ENCODE peak calls at places on chromosome 20, in four cellular contexts. W is NT2/D1; A is CD8-positive, alpha-beta T cell; T is kidney tubule cell. K is an unnamed sample.

GRCh38 chr20:38452880-38453624 is 17.9 kb upstream of the SNHG17 start:
- DNase-seq in W (no peak), A (no peak), T (peak), K (no peak)

GRCh38 chr20:40675599-40676221 is 13.3 kb downstream of the MAFB start:
- DNase-seq in W (no peak), A (no peak), T (no peak), K (no peak)

GRCh38 chr20:51854912-51855311 is 52.6 kb upstream of the SALL4 start:
- DNase-seq in W (no peak), A (no peak), T (no peak), K (no peak)

GRCh38 chr20:50931048-50931305 is 260 bp downstream of the ADNP start:
- DNase-seq in W (no peak), A (no peak), T (no peak), K (no peak)

GRCh38 chr20:50305636-50306477 is 115.2 kb downstream of the CEBPB start:
- DNase-seq in W (no peak), A (no peak), T (no peak), K (no peak)

GRCh38 chr20:38804682-38805501 is 605 bp upstream of the PPP1R16B start:
- DNase-seq in W (peak), A (peak), T (no peak), K (peak)

GRCh38 chr20:31485450-31486339 is 10.6 kb downstream of the REM1 start:
- DNase-seq in W (no peak), A (no peak), T (no peak), K (no peak)

GRCh38 chr20:3572151-3572550 is 91.0 kb downstream of the GFRA4 start:
- DNase-seq in W (no peak), A (no peak), T (no peak), K (no peak)

GRCh38 chr20:38617011-38617829 is 15.6 kb downstream of the ARHGAP40 start:
- DNase-seq in W (peak), A (no peak), T (peak), K (no peak)

GRCh38 chr20:31473331-31474096 is 1.4 kb downstream of the DEFB124 start:
- DNase-seq in W (no peak), A (no peak), T (no peak), K (no peak)

GRCh38 chr20:40966516-40967185 is 62.0 kb upstream of the TOP1 start:
- DNase-seq in W (no peak), A (no peak), T (no peak), K (no peak)

GRCh38 chr20:10428008-10428407 is 6.0 kb downstream of the MKKS start:
- DNase-seq in W (no peak), A (no peak), T (no peak), K (no peak)

GRCh38 chr20:24470782-24471582 is 1.6 kb downstream of the SYNDIG1 start:
- DNase-seq in W (no peak), A (no peak), T (no peak), K (no peak)

GRCh38 chr20:17626217-17627007 is 55.6 kb downstream of the RRBP1 start:
- DNase-seq in W (no peak), A (no peak), T (no peak), K (no peak)

GRCh38 chr20:62123450-62124118 is 1.3 kb downstream of the LSM14B start:
- DNase-seq in W (no peak), A (no peak), T (peak), K (no peak)

GRCh38 chr20:62161347-62161746 is 17.8 kb downstream of the SS18L1 start:
- DNase-seq in W (no peak), A (no peak), T (peak), K (no peak)

GRCh38 chr20:41081276-41081814 is 52.7 kb downstream of the TOP1 start:
- DNase-seq in W (no peak), A (no peak), T (no peak), K (no peak)

GRCh38 chr20:38032585-38033329 is 499 bp downstream of the TTI1 start:
- DNase-seq in W (no peak), A (no peak), T (peak), K (no peak)

GRCh38 chr20:21450572-21450971 is 53.2 kb upstream of the NKX2-4 start:
- DNase-seq in W (no peak), A (no peak), T (peak), K (no peak)

GRCh38 chr20:53024121-53024520 is 52.0 kb downstream of the TSHZ2 start:
- DNase-seq in W (no peak), A (no peak), T (no peak), K (no peak)

GRCh38 chr20:4613718-4614620 is 107.7 kb upstream of the PRND start:
- DNase-seq in W (peak), A (peak), T (peak), K (peak)

GRCh38 chr20:15619341-15619740 is 953.9 kb downstream of the KIF16B start:
- DNase-seq in W (no peak), A (no peak), T (no peak), K (no peak)

GRCh38 chr20:11247059-11247630 is 573.3 kb upstream of the JAG1 start:
- DNase-seq in W (no peak), A (no peak), T (no peak), K (no peak)

GRCh38 chr20:2405693-2406065 is 25.0 kb downstream of the TGM6 start:
- DNase-seq in W (no peak), A (no peak), T (no peak), K (no peak)

GRCh38 chr20:11881453-11881852 is 36.2 kb upstream of the BTBD3 start:
- DNase-seq in W (no peak), A (no peak), T (no peak), K (no peak)

GRCh38 chr20:49446080-49446479 is 36.4 kb downstream of the KCNB1 start:
- DNase-seq in W (no peak), A (no peak), T (no peak), K (no peak)

GRCh38 chr20:34643919-34644318 is 33.0 kb downstream of the PIGU start:
- DNase-seq in W (no peak), A (no peak), T (no peak), K (no peak)

GRCh38 chr20:34708621-34709043 is 4.5 kb downstream of the TP53INP2 start:
- DNase-seq in W (peak), A (peak), T (peak), K (peak)

K was measured in B cell.